ENCODE peak calls at places on chromosomes 6 and 20, in seven cellular contexts. One of them, this sample, is unnamed.

GRCh38 chr20:32823737-32824588 is 4.2 kb downstream of the MAPRE1 start:
- DNase-seq in ovary: no peak
- DNase-seq in HepG2: peak; percentile 78
- DNase-seq in H1: no peak
- DNase-seq in suprapubic skin: no peak
- DNase-seq in K562: no peak
- DNase-seq in stomach: no peak
- DNase-seq in this sample: no peak

GRCh38 chr6:157728183-157728881 is 94.7 kb upstream of the SNX9 start:
- DNase-seq in ovary: no peak
- DNase-seq in HepG2: peak; percentile 99
- DNase-seq in H1: no peak
- DNase-seq in suprapubic skin: no peak
- DNase-seq in K562: no peak
- DNase-seq in stomach: no peak
- DNase-seq in this sample: no peak

GRCh38 chr6:127879685-127880084 is 21.2 kb downstream of the THEMIS start:
- DNase-seq in ovary: no peak
- DNase-seq in HepG2: no peak
- DNase-seq in H1: peak; percentile 63
- DNase-seq in suprapubic skin: no peak
- DNase-seq in K562: no peak
- DNase-seq in stomach: no peak
- DNase-seq in this sample: no peak

GRCh38 chr6:1577146-1577680 is 32.5 kb upstream of the FOXC1 start:
- DNase-seq in ovary: no peak
- DNase-seq in HepG2: no peak
- DNase-seq in H1: no peak
- DNase-seq in suprapubic skin: no peak
- DNase-seq in K562: no peak
- DNase-seq in stomach: no peak
- DNase-seq in this sample: no peak

GRCh38 chr6:41894366-41895299 is 542 bp downstream of the USP49 start:
- DNase-seq in ovary: no peak
- DNase-seq in HepG2: no peak
- DNase-seq in H1: no peak
- DNase-seq in suprapubic skin: no peak
- DNase-seq in K562: peak; percentile 31
- DNase-seq in stomach: peak; percentile 27
- DNase-seq in this sample: no peak

GRCh38 chr6:80268865-80269264 is 162.4 kb downstream of the BCKDHB start:
- DNase-seq in ovary: no peak
- DNase-seq in HepG2: no peak
- DNase-seq in H1: no peak
- DNase-seq in suprapubic skin: no peak
- DNase-seq in K562: no peak
- DNase-seq in stomach: no peak
- DNase-seq in this sample: no peak

GRCh38 chr20:35000922-35001595 is 45.4 kb downstream of the MYH7B start:
- DNase-seq in ovary: no peak
- DNase-seq in HepG2: no peak
- DNase-seq in H1: no peak
- DNase-seq in suprapubic skin: no peak
- DNase-seq in K562: no peak
- DNase-seq in stomach: no peak
- DNase-seq in this sample: no peak

GRCh38 chr20:57709823-57710799 is at the start of gene PMEPA1:
- DNase-seq in ovary: peak; percentile 96
- DNase-seq in HepG2: peak; percentile 17
- DNase-seq in H1: peak; percentile 84
- DNase-seq in suprapubic skin: peak; percentile 95
- DNase-seq in K562: peak; percentile 93
- DNase-seq in stomach: peak; percentile 94
- DNase-seq in this sample: peak; percentile 89

GRCh38 chr6:13412639-13413465 is 74.5 kb downstream of the GFOD1 start:
- DNase-seq in ovary: no peak
- DNase-seq in HepG2: peak; percentile 80
- DNase-seq in H1: no peak
- DNase-seq in suprapubic skin: peak; percentile 29
- DNase-seq in K562: no peak
- DNase-seq in stomach: no peak
- DNase-seq in this sample: no peak

GRCh38 chr6:83781506-83781905 is 71.7 kb upstream of the RIPPLY2 start:
- DNase-seq in ovary: no peak
- DNase-seq in HepG2: no peak
- DNase-seq in H1: no peak
- DNase-seq in suprapubic skin: no peak
- DNase-seq in K562: no peak
- DNase-seq in stomach: no peak
- DNase-seq in this sample: no peak

GRCh38 chr20:58692579-58693225 is at the start of gene NPEPL1:
- DNase-seq in ovary: peak; percentile 72
- DNase-seq in HepG2: no peak
- DNase-seq in H1: no peak
- DNase-seq in suprapubic skin: peak; percentile 76
- DNase-seq in K562: no peak
- DNase-seq in stomach: peak; percentile 78
- DNase-seq in this sample: peak; percentile 78

GRCh38 chr6:2102966-2103365 is 142.4 kb downstream of the GMDS start:
- DNase-seq in ovary: no peak
- DNase-seq in HepG2: no peak
- DNase-seq in H1: no peak
- DNase-seq in suprapubic skin: no peak
- DNase-seq in K562: no peak
- DNase-seq in stomach: no peak
- DNase-seq in this sample: no peak

GRCh38 chr20:12315652-12316051 is 398.0 kb downstream of the BTBD3 start:
- DNase-seq in ovary: no peak
- DNase-seq in HepG2: no peak
- DNase-seq in H1: no peak
- DNase-seq in suprapubic skin: no peak
- DNase-seq in K562: no peak
- DNase-seq in stomach: no peak
- DNase-seq in this sample: no peak

DNA sequence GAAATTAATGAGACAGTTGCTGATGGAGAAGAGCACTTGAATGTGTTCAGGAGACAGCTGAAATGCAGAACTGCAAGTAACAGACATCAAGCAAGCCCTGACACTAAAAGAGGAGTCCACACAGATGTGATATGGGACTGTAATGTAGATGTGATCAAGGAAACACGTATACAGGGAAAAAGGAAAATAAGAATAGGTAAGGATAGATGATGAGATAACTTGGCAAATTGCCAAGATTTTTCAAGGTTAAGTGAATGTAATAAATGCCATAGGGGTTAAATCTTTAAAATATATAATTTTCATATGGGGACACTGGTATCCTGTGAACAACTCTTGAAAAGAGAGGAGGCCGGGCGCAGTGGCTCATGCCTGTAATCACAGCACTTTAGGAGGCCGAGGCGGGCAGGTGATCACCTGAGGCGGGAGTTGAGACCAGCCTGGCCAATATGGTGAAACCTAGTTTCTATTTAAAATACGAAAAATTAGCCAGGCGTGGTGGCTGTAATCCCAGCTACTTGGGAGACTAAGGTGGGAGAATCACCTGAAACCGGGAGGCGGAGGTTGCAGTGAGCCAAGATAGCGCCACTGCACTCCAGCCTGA is 7.2 kb upstream of the SNX14 start:
- DNase-seq in ovary: no peak
- DNase-seq in HepG2: no peak
- DNase-seq in H1: no peak
- DNase-seq in suprapubic skin: peak; percentile 72
- DNase-seq in K562: no peak
- DNase-seq in stomach: no peak
- DNase-seq in this sample: no peak
- TF ChIP-seq POLR2A in ovary: no peak
- TF ChIP-seq POLR2A in HepG2: no peak
- TF ChIP-seq POLR2A in H1: no peak
- TF ChIP-seq POLR2A in suprapubic skin: no peak
- TF ChIP-seq POLR2A in K562: peak; percentile 7
- TF ChIP-seq POLR2A in stomach: no peak
- TF ChIP-seq POLR2A in this sample: no peak

GRCh38 chr6:143838395-143838794 is 4.7 kb upstream of the LTV1 start:
- DNase-seq in ovary: no peak
- DNase-seq in HepG2: peak; percentile 51
- DNase-seq in H1: no peak
- DNase-seq in suprapubic skin: no peak
- DNase-seq in K562: no peak
- DNase-seq in stomach: no peak
- DNase-seq in this sample: no peak

GRCh38 chr6:143840595-143840994 is 2.5 kb upstream of the LTV1 start:
- DNase-seq in ovary: no peak
- DNase-seq in HepG2: no peak
- DNase-seq in H1: no peak
- DNase-seq in suprapubic skin: no peak
- DNase-seq in K562: no peak
- DNase-seq in stomach: no peak
- DNase-seq in this sample: no peak

GRCh38 chr6:143836150-143836549 is 7.0 kb upstream of the LTV1 start:
- DNase-seq in ovary: no peak
- DNase-seq in HepG2: no peak
- DNase-seq in H1: no peak
- DNase-seq in suprapubic skin: no peak
- DNase-seq in K562: no peak
- DNase-seq in stomach: no peak
- DNase-seq in this sample: no peak
- TF ChIP-seq EP300 in ovary: no peak
- TF ChIP-seq EP300 in HepG2: no peak
- TF ChIP-seq EP300 in H1: no peak
- TF ChIP-seq EP300 in suprapubic skin: no peak
- TF ChIP-seq EP300 in K562: no peak
- TF ChIP-seq EP300 in stomach: no peak
- TF ChIP-seq EP300 in this sample: no peak

GRCh38 chr6:73461537-73462350 is at the start of gene MTO1:
- DNase-seq in ovary: peak; percentile 83
- DNase-seq in HepG2: peak; percentile 89
- DNase-seq in H1: no peak
- DNase-seq in suprapubic skin: peak; percentile 96
- DNase-seq in K562: peak; percentile 93
- DNase-seq in stomach: peak; percentile 91
- DNase-seq in this sample: peak; percentile 86
- TF ChIP-seq POLR2A in ovary: peak; percentile 36
- TF ChIP-seq POLR2A in HepG2: peak; percentile 81
- TF ChIP-seq POLR2A in H1: peak; percentile 84
- TF ChIP-seq POLR2A in suprapubic skin: no peak
- TF ChIP-seq POLR2A in K562: peak; percentile 94
- TF ChIP-seq POLR2A in stomach: no peak
- TF ChIP-seq POLR2A in this sample: peak; percentile 50

GRCh38 chr6:168964138-168964892 is 289.3 kb downstream of the THBS2 start:
- DNase-seq in ovary: peak; percentile 13
- DNase-seq in HepG2: no peak
- DNase-seq in H1: no peak
- DNase-seq in suprapubic skin: no peak
- DNase-seq in K562: no peak
- DNase-seq in stomach: no peak
- DNase-seq in this sample: no peak

GRCh38 chr6:168971549-168971948 is 282.1 kb downstream of the THBS2 start:
- DNase-seq in ovary: no peak
- DNase-seq in HepG2: no peak
- DNase-seq in H1: no peak
- DNase-seq in suprapubic skin: no peak
- DNase-seq in K562: no peak
- DNase-seq in stomach: no peak
- DNase-seq in this sample: no peak

GRCh38 chr6:168968801-168969200 is 284.8 kb downstream of the THBS2 start:
- DNase-seq in ovary: no peak
- DNase-seq in HepG2: no peak
- DNase-seq in H1: no peak
- DNase-seq in suprapubic skin: no peak
- DNase-seq in K562: no peak
- DNase-seq in stomach: no peak
- DNase-seq in this sample: no peak

GRCh38 chr6:168967556-168967955 is 286.1 kb downstream of the THBS2 start:
- DNase-seq in ovary: no peak
- DNase-seq in HepG2: no peak
- DNase-seq in H1: no peak
- DNase-seq in suprapubic skin: no peak
- DNase-seq in K562: no peak
- DNase-seq in stomach: no peak
- DNase-seq in this sample: no peak

DNA sequence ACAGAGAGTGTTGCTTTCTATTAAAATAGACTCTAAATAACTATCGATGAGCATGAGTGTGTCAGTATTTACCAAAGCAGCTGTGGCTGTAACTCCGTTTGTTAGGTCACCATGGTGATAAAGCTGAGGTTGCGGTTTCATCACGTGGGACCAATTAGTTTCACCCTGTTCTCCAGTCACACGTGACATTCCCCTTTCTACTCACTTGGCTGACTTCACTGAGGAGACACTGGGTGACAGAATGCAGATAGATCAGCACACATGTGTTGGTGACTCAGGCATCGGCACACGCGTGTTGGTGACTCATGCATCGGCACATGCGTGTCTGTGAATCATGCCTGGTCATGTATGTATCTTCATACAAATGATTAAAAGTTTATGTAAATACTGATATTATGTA is 285.4 kb downstream of the THBS2 start:
- DNase-seq in ovary: peak; percentile 26
- DNase-seq in HepG2: peak; percentile 44
- DNase-seq in H1: no peak
- DNase-seq in suprapubic skin: no peak
- DNase-seq in K562: no peak
- DNase-seq in stomach: no peak
- DNase-seq in this sample: no peak
- TF ChIP-seq EP300 in ovary: no peak
- TF ChIP-seq EP300 in HepG2: no peak
- TF ChIP-seq EP300 in H1: no peak
- TF ChIP-seq EP300 in suprapubic skin: no peak
- TF ChIP-seq EP300 in K562: no peak
- TF ChIP-seq EP300 in stomach: no peak
- TF ChIP-seq EP300 in this sample: no peak

This sample was measured in A549.